ENCODE peak calls at places on chromosomes 3 and 15, in nine cellular contexts. One of them, this sample, is unnamed.

GRCh38 chr3:61772439-61772838 is 211.1 kb downstream of the PTPRG start:
- DNase-seq in esophagus muscularis mucosa: no peak
- DNase-seq in GM13977: no peak
- DNase-seq in brain microvascular endothelial cell: no peak
- DNase-seq in fibroblast of pulmonary artery: peak
- DNase-seq in foreskin fibroblast: peak
- DNase-seq in osteoblast: peak
- DNase-seq in sigmoid colon: no peak
- DNase-seq in kidney: no peak
- DNase-seq in this sample: peak

GRCh38 chr3:187567026-187567425 is 103.2 kb downstream of the SST start:
- DNase-seq in esophagus muscularis mucosa: no peak
- DNase-seq in GM13977: no peak
- DNase-seq in brain microvascular endothelial cell: no peak
- DNase-seq in fibroblast of pulmonary artery: peak
- DNase-seq in foreskin fibroblast: no peak
- DNase-seq in osteoblast: peak
- DNase-seq in sigmoid colon: no peak
- DNase-seq in kidney: no peak
- DNase-seq in this sample: peak

GRCh38 chr3:193788189-193788946 is 195.4 kb downstream of the OPA1 start:
- DNase-seq in esophagus muscularis mucosa: no peak
- DNase-seq in GM13977: peak
- DNase-seq in brain microvascular endothelial cell: peak
- DNase-seq in fibroblast of pulmonary artery: peak
- DNase-seq in foreskin fibroblast: peak
- DNase-seq in osteoblast: peak
- DNase-seq in sigmoid colon: peak
- DNase-seq in kidney: peak
- DNase-seq in this sample: peak

GRCh38 chr15:86502313-86502712 is 422.6 kb downstream of the AGBL1 start:
- DNase-seq in esophagus muscularis mucosa: no peak
- DNase-seq in GM13977: no peak
- DNase-seq in brain microvascular endothelial cell: no peak
- DNase-seq in fibroblast of pulmonary artery: no peak
- DNase-seq in foreskin fibroblast: no peak
- DNase-seq in osteoblast: no peak
- DNase-seq in sigmoid colon: no peak
- DNase-seq in kidney: no peak
- DNase-seq in this sample: no peak

GRCh38 chr3:148938306-148938705 is 53.0 kb upstream of the GYG1 start:
- DNase-seq in esophagus muscularis mucosa: no peak
- DNase-seq in GM13977: no peak
- DNase-seq in brain microvascular endothelial cell: no peak
- DNase-seq in fibroblast of pulmonary artery: no peak
- DNase-seq in foreskin fibroblast: no peak
- DNase-seq in osteoblast: no peak
- DNase-seq in sigmoid colon: no peak
- DNase-seq in kidney: no peak
- DNase-seq in this sample: no peak

GRCh38 chr3:8596706-8597514 is 47.7 kb downstream of the SSUH2 start:
- DNase-seq in esophagus muscularis mucosa: no peak
- DNase-seq in GM13977: no peak
- DNase-seq in brain microvascular endothelial cell: no peak
- DNase-seq in fibroblast of pulmonary artery: no peak
- DNase-seq in foreskin fibroblast: no peak
- DNase-seq in osteoblast: no peak
- DNase-seq in sigmoid colon: no peak
- DNase-seq in kidney: no peak
- DNase-seq in this sample: no peak

GRCh38 chr3:122929576-122930365 is 97.8 kb downstream of the SEMA5B start:
- DNase-seq in esophagus muscularis mucosa: no peak
- DNase-seq in GM13977: no peak
- DNase-seq in brain microvascular endothelial cell: no peak
- DNase-seq in fibroblast of pulmonary artery: no peak
- DNase-seq in foreskin fibroblast: no peak
- DNase-seq in osteoblast: peak
- DNase-seq in sigmoid colon: peak
- DNase-seq in kidney: peak
- DNase-seq in this sample: no peak

GRCh38 chr3:57939776-57940175 is 68.4 kb upstream of the FLNB start:
- DNase-seq in esophagus muscularis mucosa: no peak
- DNase-seq in GM13977: no peak
- DNase-seq in brain microvascular endothelial cell: no peak
- DNase-seq in fibroblast of pulmonary artery: no peak
- DNase-seq in foreskin fibroblast: no peak
- DNase-seq in osteoblast: no peak
- DNase-seq in sigmoid colon: no peak
- DNase-seq in kidney: no peak
- DNase-seq in this sample: no peak

GRCh38 chr3:124125320-124125719 is 133.4 kb upstream of the ROPN1 start:
- DNase-seq in esophagus muscularis mucosa: no peak
- DNase-seq in GM13977: no peak
- DNase-seq in brain microvascular endothelial cell: no peak
- DNase-seq in fibroblast of pulmonary artery: no peak
- DNase-seq in foreskin fibroblast: no peak
- DNase-seq in osteoblast: no peak
- DNase-seq in sigmoid colon: no peak
- DNase-seq in kidney: no peak
- DNase-seq in this sample: no peak

GRCh38 chr3:116667791-116668190 is 41.8 kb upstream of the TUSC7 start:
- DNase-seq in esophagus muscularis mucosa: no peak
- DNase-seq in GM13977: no peak
- DNase-seq in brain microvascular endothelial cell: no peak
- DNase-seq in fibroblast of pulmonary artery: no peak
- DNase-seq in foreskin fibroblast: no peak
- DNase-seq in osteoblast: peak
- DNase-seq in sigmoid colon: no peak
- DNase-seq in kidney: no peak
- DNase-seq in this sample: no peak

GRCh38 chr3:97823503-97824004 is 1.7 kb downstream of the CRYBG3 start:
- DNase-seq in esophagus muscularis mucosa: no peak
- DNase-seq in GM13977: no peak
- DNase-seq in brain microvascular endothelial cell: no peak
- DNase-seq in fibroblast of pulmonary artery: no peak
- DNase-seq in foreskin fibroblast: peak
- DNase-seq in osteoblast: peak
- DNase-seq in sigmoid colon: no peak
- DNase-seq in kidney: no peak
- DNase-seq in this sample: no peak

GRCh38 chr3:28915711-28916481 is 365.0 kb upstream of the RBMS3 start:
- DNase-seq in esophagus muscularis mucosa: no peak
- DNase-seq in GM13977: no peak
- DNase-seq in brain microvascular endothelial cell: peak
- DNase-seq in fibroblast of pulmonary artery: peak
- DNase-seq in foreskin fibroblast: peak
- DNase-seq in osteoblast: peak
- DNase-seq in sigmoid colon: peak
- DNase-seq in kidney: no peak
- DNase-seq in this sample: peak

GRCh38 chr3:154795582-154795981 is 284.5 kb upstream of the MME start:
- DNase-seq in esophagus muscularis mucosa: no peak
- DNase-seq in GM13977: no peak
- DNase-seq in brain microvascular endothelial cell: peak
- DNase-seq in fibroblast of pulmonary artery: peak
- DNase-seq in foreskin fibroblast: peak
- DNase-seq in osteoblast: peak
- DNase-seq in sigmoid colon: no peak
- DNase-seq in kidney: no peak
- DNase-seq in this sample: peak

GRCh38 chr3:118075873-118076272 is 958.8 kb downstream of the IGSF11 start:
- DNase-seq in esophagus muscularis mucosa: no peak
- DNase-seq in GM13977: no peak
- DNase-seq in brain microvascular endothelial cell: no peak
- DNase-seq in fibroblast of pulmonary artery: no peak
- DNase-seq in foreskin fibroblast: no peak
- DNase-seq in osteoblast: no peak
- DNase-seq in sigmoid colon: no peak
- DNase-seq in kidney: no peak
- DNase-seq in this sample: no peak

GRCh38 chr3:78791745-78792144 is 976.1 kb downstream of the ROBO1 start:
- DNase-seq in esophagus muscularis mucosa: no peak
- DNase-seq in GM13977: no peak
- DNase-seq in brain microvascular endothelial cell: no peak
- DNase-seq in fibroblast of pulmonary artery: no peak
- DNase-seq in foreskin fibroblast: no peak
- DNase-seq in osteoblast: no peak
- DNase-seq in sigmoid colon: no peak
- DNase-seq in kidney: no peak
- DNase-seq in this sample: no peak

GRCh38 chr15:59622289-59622688 is 10.7 kb downstream of the GCNT3 start:
- DNase-seq in esophagus muscularis mucosa: no peak
- DNase-seq in GM13977: peak
- DNase-seq in brain microvascular endothelial cell: peak
- DNase-seq in fibroblast of pulmonary artery: peak
- DNase-seq in foreskin fibroblast: peak
- DNase-seq in osteoblast: peak
- DNase-seq in sigmoid colon: no peak
- DNase-seq in kidney: no peak
- DNase-seq in this sample: peak

GRCh38 chr15:74131618-74132191 is 1.3 kb downstream of the ISLR2 start:
- DNase-seq in esophagus muscularis mucosa: no peak
- DNase-seq in GM13977: peak
- DNase-seq in brain microvascular endothelial cell: no peak
- DNase-seq in fibroblast of pulmonary artery: no peak
- DNase-seq in foreskin fibroblast: no peak
- DNase-seq in osteoblast: no peak
- DNase-seq in sigmoid colon: no peak
- DNase-seq in kidney: no peak
- DNase-seq in this sample: no peak

GRCh38 chr3:138440596-138440995 is 6.2 kb downstream of the ESYT3 start:
- DNase-seq in esophagus muscularis mucosa: no peak
- DNase-seq in GM13977: no peak
- DNase-seq in brain microvascular endothelial cell: peak
- DNase-seq in fibroblast of pulmonary artery: peak
- DNase-seq in foreskin fibroblast: peak
- DNase-seq in osteoblast: peak
- DNase-seq in sigmoid colon: no peak
- DNase-seq in kidney: no peak
- DNase-seq in this sample: no peak

GRCh38 chr3:8246070-8246469 is 255.6 kb upstream of the LMCD1 start:
- DNase-seq in esophagus muscularis mucosa: no peak
- DNase-seq in GM13977: no peak
- DNase-seq in brain microvascular endothelial cell: no peak
- DNase-seq in fibroblast of pulmonary artery: no peak
- DNase-seq in foreskin fibroblast: no peak
- DNase-seq in osteoblast: no peak
- DNase-seq in sigmoid colon: no peak
- DNase-seq in kidney: no peak
- DNase-seq in this sample: no peak

GRCh38 chr3:179146911-179147570 is 1.1 kb upstream of the PIK3CA start:
- DNase-seq in esophagus muscularis mucosa: no peak
- DNase-seq in GM13977: peak
- DNase-seq in brain microvascular endothelial cell: peak
- DNase-seq in fibroblast of pulmonary artery: peak
- DNase-seq in foreskin fibroblast: peak
- DNase-seq in osteoblast: peak
- DNase-seq in sigmoid colon: no peak
- DNase-seq in kidney: no peak
- DNase-seq in this sample: peak

GRCh38 chr3:69085543-69086132 is 901 bp downstream of the ARL6IP5 start:
- DNase-seq in esophagus muscularis mucosa: no peak
- DNase-seq in GM13977: no peak
- DNase-seq in brain microvascular endothelial cell: no peak
- DNase-seq in fibroblast of pulmonary artery: no peak
- DNase-seq in foreskin fibroblast: peak
- DNase-seq in osteoblast: peak
- DNase-seq in sigmoid colon: no peak
- DNase-seq in kidney: peak
- DNase-seq in this sample: no peak

GRCh38 chr3:15750143-15750542 is 47.6 kb downstream of the ANKRD28 start:
- DNase-seq in esophagus muscularis mucosa: no peak
- DNase-seq in GM13977: no peak
- DNase-seq in brain microvascular endothelial cell: no peak
- DNase-seq in fibroblast of pulmonary artery: no peak
- DNase-seq in foreskin fibroblast: no peak
- DNase-seq in osteoblast: no peak
- DNase-seq in sigmoid colon: no peak
- DNase-seq in kidney: no peak
- DNase-seq in this sample: no peak

GRCh38 chr3:184145120-184145524 is 10.0 kb downstream of the EIF2B5 start:
- DNase-seq in esophagus muscularis mucosa: no peak
- DNase-seq in GM13977: no peak
- DNase-seq in brain microvascular endothelial cell: peak
- DNase-seq in fibroblast of pulmonary artery: peak
- DNase-seq in foreskin fibroblast: peak
- DNase-seq in osteoblast: peak
- DNase-seq in sigmoid colon: no peak
- DNase-seq in kidney: peak
- DNase-seq in this sample: peak
- TF ChIP-seq CTCF in esophagus muscularis mucosa: peak
- TF ChIP-seq CTCF in GM13977: peak
- TF ChIP-seq CTCF in brain microvascular endothelial cell: peak
- TF ChIP-seq CTCF in fibroblast of pulmonary artery: peak
- TF ChIP-seq CTCF in foreskin fibroblast: peak
- TF ChIP-seq CTCF in osteoblast: peak
- TF ChIP-seq CTCF in sigmoid colon: no peak
- TF ChIP-seq CTCF in kidney: peak
- TF ChIP-seq CTCF in this sample: peak

DNA sequence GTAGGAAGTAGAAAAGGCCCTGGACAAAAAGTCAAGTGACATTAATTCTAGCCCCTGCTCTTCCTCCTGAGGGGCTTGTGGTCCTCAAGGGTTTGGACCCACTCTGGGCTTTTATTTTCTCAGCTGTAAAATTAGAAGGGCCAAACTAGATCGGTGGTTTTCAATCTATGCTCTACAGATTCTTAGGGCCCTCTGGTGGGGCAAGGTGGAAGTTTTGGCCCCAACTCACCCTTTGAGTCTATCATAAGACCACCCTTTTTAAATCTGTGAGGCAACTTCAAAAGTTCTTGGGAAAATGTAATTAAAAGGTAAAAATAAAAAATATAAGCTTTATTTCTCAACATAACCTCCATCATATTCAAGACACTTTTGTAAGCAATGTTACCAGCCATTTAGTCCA is 25.6 kb upstream of the CFAP161 start:
- DNase-seq in esophagus muscularis mucosa: no peak
- DNase-seq in GM13977: no peak
- DNase-seq in brain microvascular endothelial cell: no peak
- DNase-seq in fibroblast of pulmonary artery: no peak
- DNase-seq in foreskin fibroblast: no peak
- DNase-seq in osteoblast: no peak
- DNase-seq in sigmoid colon: no peak
- DNase-seq in kidney: no peak
- DNase-seq in this sample: no peak
- TF ChIP-seq CTCF in esophagus muscularis mucosa: peak
- TF ChIP-seq CTCF in GM13977: peak
- TF ChIP-seq CTCF in brain microvascular endothelial cell: peak
- TF ChIP-seq CTCF in fibroblast of pulmonary artery: peak
- TF ChIP-seq CTCF in foreskin fibroblast: peak
- TF ChIP-seq CTCF in osteoblast: peak
- TF ChIP-seq CTCF in sigmoid colon: no peak
- TF ChIP-seq CTCF in kidney: peak
- TF ChIP-seq CTCF in this sample: peak

GRCh38 chr3:65402597-65402996 is 636.1 kb downstream of the MAGI1 start:
- DNase-seq in esophagus muscularis mucosa: no peak
- DNase-seq in GM13977: no peak
- DNase-seq in brain microvascular endothelial cell: peak
- DNase-seq in fibroblast of pulmonary artery: peak
- DNase-seq in foreskin fibroblast: peak
- DNase-seq in osteoblast: peak
- DNase-seq in sigmoid colon: peak
- DNase-seq in kidney: no peak
- DNase-seq in this sample: peak
- TF ChIP-seq CTCF in esophagus muscularis mucosa: no peak
- TF ChIP-seq CTCF in GM13977: no peak
- TF ChIP-seq CTCF in brain microvascular endothelial cell: peak
- TF ChIP-seq CTCF in fibroblast of pulmonary artery: no peak
- TF ChIP-seq CTCF in foreskin fibroblast: no peak
- TF ChIP-seq CTCF in osteoblast: no peak
- TF ChIP-seq CTCF in sigmoid colon: no peak
- TF ChIP-seq CTCF in kidney: no peak
- TF ChIP-seq CTCF in this sample: no peak

GRCh38 chr15:27912283-27912682 is 186.8 kb downstream of the OCA2 start:
- DNase-seq in esophagus muscularis mucosa: no peak
- DNase-seq in GM13977: no peak
- DNase-seq in brain microvascular endothelial cell: no peak
- DNase-seq in fibroblast of pulmonary artery: no peak
- DNase-seq in foreskin fibroblast: no peak
- DNase-seq in osteoblast: no peak
- DNase-seq in sigmoid colon: no peak
- DNase-seq in kidney: no peak
- DNase-seq in this sample: no peak
- TF ChIP-seq CTCF in esophagus muscularis mucosa: no peak
- TF ChIP-seq CTCF in GM13977: no peak
- TF ChIP-seq CTCF in brain microvascular endothelial cell: peak
- TF ChIP-seq CTCF in fibroblast of pulmonary artery: no peak
- TF ChIP-seq CTCF in foreskin fibroblast: no peak
- TF ChIP-seq CTCF in osteoblast: no peak
- TF ChIP-seq CTCF in sigmoid colon: no peak
- TF ChIP-seq CTCF in kidney: no peak
- TF ChIP-seq CTCF in this sample: no peak

This sample was measured in astrocyte of the spinal cord.